ENCODE peak calls at places on chromosomes 1 and 21, in nine cellular contexts. B is upper lobe of right lung, X is cardiac muscle cell, M is IMR-90, Y is cardiac fibroblast, O is Peyer's patch, K is left ventricle myocardium inferior, N is ovary, L is right lobe of liver. I is an unnamed sample.

GRCh38 chr1:92317836-92318493 is 19.1 kb downstream of the RPAP2 start:
- DNase-seq in B (no peak), X (peak), M (no peak), Y (peak), O (no peak), K (no peak), N (no peak), L (no peak), I (peak)

GRCh38 chr1:42250164-42250563 is 84.9 kb downstream of the FOXJ3 start:
- DNase-seq in B (no peak), X (peak), M (no peak), Y (no peak), O (no peak), K (no peak), N (no peak), L (no peak), I (no peak)

GRCh38 chr1:203898458-203899244 is 37.3 kb downstream of the SNRPE start:
- DNase-seq in B (no peak), X (no peak), M (no peak), Y (no peak), O (no peak), K (no peak), N (no peak), L (no peak), I (no peak)

GRCh38 chr1:14282583-14283186 is 315.8 kb upstream of the KAZN start:
- DNase-seq in B (no peak), X (no peak), M (no peak), Y (no peak), O (no peak), K (no peak), N (no peak), L (no peak), I (no peak)

GRCh38 chr1:219938706-219939105 is 10.3 kb upstream of the SLC30A10 start:
- DNase-seq in B (no peak), X (no peak), M (peak), Y (no peak), O (no peak), K (no peak), N (no peak), L (no peak), I (peak)

GRCh38 chr1:233673947-233674431 is 60.1 kb downstream of the KCNK1 start:
- DNase-seq in B (no peak), X (no peak), M (peak), Y (no peak), O (no peak), K (no peak), N (no peak), L (no peak), I (no peak)

GRCh38 chr1:243287652-243288051 is 31.8 kb downstream of the SDCCAG8 start:
- DNase-seq in B (no peak), X (peak), M (peak), Y (peak), O (no peak), K (no peak), N (no peak), L (no peak), I (peak)

GRCh38 chr1:209593747-209594146 is 10.2 kb downstream of the CAMK1G start:
- DNase-seq in B (no peak), X (no peak), M (no peak), Y (no peak), O (no peak), K (no peak), N (no peak), L (no peak), I (no peak)

GRCh38 chr1:219422811-219423598 is 189.9 kb downstream of the ZC3H11B start:
- DNase-seq in B (no peak), X (no peak), M (peak), Y (peak), O (no peak), K (no peak), N (no peak), L (no peak), I (peak)

GRCh38 chr1:218735436-218735835 is 390.3 kb downstream of the TGFB2 start:
- DNase-seq in B (no peak), X (peak), M (peak), Y (peak), O (no peak), K (no peak), N (no peak), L (no peak), I (peak)

GRCh38 chr1:84698718-84699117 is 8.5 kb upstream of the SSX2IP start:
- DNase-seq in B (no peak), X (peak), M (peak), Y (peak), O (no peak), K (no peak), N (no peak), L (no peak), I (peak)

GRCh38 chr1:26357121-26357602 is 3.2 kb upstream of the CRYBG2 start:
- DNase-seq in B (no peak), X (no peak), M (no peak), Y (no peak), O (peak), K (no peak), N (no peak), L (no peak), I (no peak)

GRCh38 chr1:221392453-221392852 is 349.4 kb downstream of the DUSP10 start:
- DNase-seq in B (no peak), X (peak), M (peak), Y (peak), O (no peak), K (no peak), N (no peak), L (no peak), I (peak)

GRCh38 chr1:43034195-43034658 is 75.6 kb upstream of the SLC2A1 start:
- DNase-seq in B (no peak), X (no peak), M (no peak), Y (no peak), O (peak), K (no peak), N (no peak), L (no peak), I (no peak)

GRCh38 chr1:26694185-26694572 is 1.6 kb upstream of the ARID1A start:
- DNase-seq in B (no peak), X (peak), M (no peak), Y (no peak), O (no peak), K (no peak), N (no peak), L (no peak), I (peak)

GRCh38 chr1:200428482-200429205 is 18.8 kb upstream of the ZNF281 start:
- DNase-seq in B (no peak), X (peak), M (peak), Y (peak), O (no peak), K (no peak), N (no peak), L (no peak), I (peak)

GRCh38 chr1:62746809-62747138 is 37.2 kb upstream of the ATG4C start:
- DNase-seq in B (no peak), X (no peak), M (no peak), Y (no peak), O (no peak), K (no peak), N (no peak), L (no peak), I (no peak)

GRCh38 chr1:31764307-31765040 is at the start of gene ADGRB2:
- DNase-seq in B (no peak), X (no peak), M (no peak), Y (no peak), O (no peak), K (no peak), N (peak), L (no peak), I (no peak)

GRCh38 chr1:15761729-15762128 is 3.1 kb downstream of the FBLIM1 start:
- DNase-seq in B (no peak), X (no peak), M (no peak), Y (no peak), O (no peak), K (no peak), N (no peak), L (no peak), I (no peak)

GRCh38 chr1:94602312-94602711 is 60.8 kb upstream of the F3 start:
- DNase-seq in B (peak), X (peak), M (peak), Y (peak), O (no peak), K (no peak), N (no peak), L (no peak), I (no peak)

GRCh38 chr1:153827168-153827964 is 52.2 kb downstream of the SLC27A3 start:
- DNase-seq in B (no peak), X (no peak), M (no peak), Y (no peak), O (no peak), K (no peak), N (no peak), L (no peak), I (no peak)
- TF ChIP-seq CTCF in B (no peak), X (no peak), M (no peak), Y (no peak), O (no peak), K (no peak), N (no peak), L (no peak), I (peak)

GRCh38 chr1:6384135-6384534 is 9.4 kb downstream of the ACOT7 start:
- DNase-seq in B (no peak), X (no peak), M (no peak), Y (no peak), O (no peak), K (no peak), N (no peak), L (no peak), I (no peak)

GRCh38 chr1:6384962-6385672 is 8.4 kb downstream of the ACOT7 start:
- DNase-seq in B (no peak), X (peak), M (no peak), Y (no peak), O (no peak), K (peak), N (no peak), L (no peak), I (peak)

GRCh38 chr1:6389971-6390370 is 3.6 kb downstream of the ACOT7 start:
- DNase-seq in B (no peak), X (no peak), M (no peak), Y (no peak), O (no peak), K (no peak), N (no peak), L (no peak), I (no peak)

GRCh38 chr1:6386371-6386949 is 7.1 kb downstream of the ACOT7 start:
- DNase-seq in B (no peak), X (peak), M (peak), Y (peak), O (no peak), K (no peak), N (no peak), L (no peak), I (peak)

GRCh38 chr1:6385673-6386191 is 7.8 kb downstream of the ACOT7 start:
- DNase-seq in B (peak), X (peak), M (peak), Y (peak), O (no peak), K (peak), N (no peak), L (no peak), I (peak)
- H3K4me3 ChIP-seq in B (no peak), X (no peak), M (no peak), Y (peak), O (no peak), K (peak), N (no peak), L (no peak), I (peak)

GRCh38 chr21:30408782-30409494 is 13.1 kb downstream of the KRTAP13-1 start:
- DNase-seq in B (peak), X (peak), M (no peak), Y (peak), O (no peak), K (no peak), N (no peak), L (no peak), I (peak)
- TF ChIP-seq CTCF in B (peak), X (peak), M (no peak), Y (peak), O (no peak), K (peak), N (no peak), L (peak), I (no peak)

GRCh38 chr1:109886827-109887226 is 23.8 kb upstream of the CSF1 start:
- DNase-seq in B (no peak), X (no peak), M (no peak), Y (no peak), O (no peak), K (no peak), N (no peak), L (no peak), I (no peak)
- H3K4me3 ChIP-seq in B (no peak), X (no peak), M (no peak), Y (no peak), O (no peak), K (no peak), N (no peak), L (no peak), I (no peak)

DNA sequence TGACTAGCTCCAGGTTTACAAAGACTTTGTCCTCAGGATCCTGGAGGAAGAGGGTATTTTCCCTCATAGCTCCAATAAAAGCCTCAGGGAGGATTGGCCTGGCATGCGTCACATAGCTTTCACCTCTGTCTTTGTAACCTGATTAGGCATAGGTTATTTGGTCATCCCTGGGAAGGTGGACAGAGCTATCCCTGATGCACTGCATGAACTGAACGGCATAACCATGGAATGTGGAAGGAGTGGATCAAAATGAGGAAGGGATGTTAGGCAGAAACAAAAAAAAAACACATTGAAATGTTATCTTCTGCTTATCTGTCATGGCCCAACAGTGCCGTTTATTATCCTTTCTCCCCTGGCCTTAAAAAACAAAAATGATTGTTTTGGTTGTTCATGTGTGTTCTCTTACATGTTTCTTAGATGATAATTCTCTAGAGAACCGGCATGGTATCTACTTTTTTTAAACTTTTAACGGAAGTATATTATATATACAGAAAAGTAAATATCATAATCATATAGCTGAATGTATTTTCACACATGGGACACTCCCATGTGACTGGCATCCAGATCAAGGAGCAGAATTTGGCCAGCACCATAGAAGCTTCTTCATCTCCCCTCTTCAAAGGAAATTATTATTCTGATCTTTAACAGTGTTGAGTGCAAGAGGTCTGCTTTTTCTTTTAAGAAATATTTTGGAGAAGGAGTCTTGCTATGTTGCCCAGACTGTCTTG is 85.3 kb downstream of the RPS6KC1 start:
- DNase-seq in B (no peak), X (no peak), M (no peak), Y (no peak), O (no peak), K (no peak), N (no peak), L (no peak), I (no peak)
- TF ChIP-seq CTCF in B (no peak), X (no peak), M (no peak), Y (no peak), O (no peak), K (no peak), N (no peak), L (no peak), I (no peak)